ENCODE peak calls at places on chromosomes 1 and 21, in four cellular contexts. One of them, this sample, is unnamed.

GRCh38 chr1:150076066-150076465 is 8.5 kb downstream of the VPS45 start:
- DNase-seq in spleen: no peak
- DNase-seq in H1: no peak
- DNase-seq in prostate gland: no peak
- DNase-seq in this sample: no peak

GRCh38 chr1:151711044-151711800 is 5.4 kb downstream of the CELF3 start:
- DNase-seq in prostate gland: no peak
- DNase-seq in H1: no peak
- DNase-seq in spleen: no peak
- DNase-seq in this sample: no peak

GRCh38 chr1:60894121-60894520 is 188.2 kb upstream of the NFIA start:
- DNase-seq in H1: no peak
- DNase-seq in prostate gland: no peak
- DNase-seq in spleen: no peak
- DNase-seq in this sample: no peak

GRCh38 chr1:2923351-2923750 is 97.9 kb upstream of the ACTRT2 start:
- DNase-seq in prostate gland: no peak
- DNase-seq in H1: no peak
- DNase-seq in spleen: no peak
- DNase-seq in this sample: no peak

GRCh38 chr1:68322837-68323687 is 90.7 kb upstream of the WLS start:
- DNase-seq in spleen: no peak
- DNase-seq in prostate gland: no peak
- DNase-seq in H1: no peak
- DNase-seq in this sample: no peak

GRCh38 chr1:21691739-21692138 is 22.6 kb upstream of the RAP1GAP start:
- DNase-seq in prostate gland: no peak
- DNase-seq in spleen: no peak
- DNase-seq in H1: no peak
- DNase-seq in this sample: no peak

GRCh38 chr1:17802164-17802563 is 47.0 kb downstream of the ACTL8 start:
- DNase-seq in H1: no peak
- DNase-seq in prostate gland: no peak
- DNase-seq in spleen: no peak
- DNase-seq in this sample: no peak

GRCh38 chr1:225250432-225250831 is 177.4 kb downstream of the LBR start:
- DNase-seq in prostate gland: no peak
- DNase-seq in H1: no peak
- DNase-seq in spleen: no peak
- DNase-seq in this sample: no peak

GRCh38 chr1:168234846-168235547 is 9.2 kb downstream of the SFT2D2 start:
- DNase-seq in H1: no peak
- DNase-seq in spleen: no peak
- DNase-seq in prostate gland: no peak
- DNase-seq in this sample: peak; percentile 33

GRCh38 chr1:45718289-45718688 is 30.3 kb downstream of the TMEM69 start:
- DNase-seq in prostate gland: no peak
- DNase-seq in spleen: no peak
- DNase-seq in H1: no peak
- DNase-seq in this sample: no peak

GRCh38 chr21:29350246-29350779 is 51.6 kb downstream of the BACH1 start:
- DNase-seq in prostate gland: no peak
- DNase-seq in H1: no peak
- DNase-seq in spleen: no peak
- DNase-seq in this sample: no peak

GRCh38 chr1:22600817-22601605 is 35.4 kb upstream of the C1QA start:
- DNase-seq in H1: no peak
- DNase-seq in spleen: no peak
- DNase-seq in prostate gland: no peak
- DNase-seq in this sample: no peak

GRCh38 chr1:60960846-60961542 is 121.4 kb upstream of the NFIA start:
- DNase-seq in H1: no peak
- DNase-seq in prostate gland: no peak
- DNase-seq in spleen: no peak
- DNase-seq in this sample: no peak

GRCh38 chr1:92695104-92695503 is 89.8 kb downstream of the EVI5 start:
- DNase-seq in prostate gland: no peak
- DNase-seq in H1: no peak
- DNase-seq in spleen: no peak
- DNase-seq in this sample: no peak

GRCh38 chr1:26297791-26298124 is 8.7 kb downstream of the UBXN11 start:
- DNase-seq in prostate gland: no peak
- DNase-seq in H1: no peak
- DNase-seq in spleen: no peak
- DNase-seq in this sample: no peak

GRCh38 chr1:31725777-31726535 is 22.1 kb upstream of the COL16A1 start:
- DNase-seq in H1: no peak
- DNase-seq in prostate gland: no peak
- DNase-seq in spleen: no peak
- DNase-seq in this sample: no peak

GRCh38 chr1:32874860-32875793 is 4.4 kb upstream of the FNDC5 start:
- DNase-seq in spleen: peak; percentile 41
- DNase-seq in H1: no peak
- DNase-seq in prostate gland: no peak
- DNase-seq in this sample: no peak

GRCh38 chr1:92408825-92409224 is 77.9 kb downstream of the GFI1 start:
- DNase-seq in H1: no peak
- DNase-seq in prostate gland: no peak
- DNase-seq in spleen: no peak
- DNase-seq in this sample: no peak

GRCh38 chr21:31714741-31715365 is 17.1 kb downstream of the SCAF4 start:
- DNase-seq in H1: no peak
- DNase-seq in prostate gland: no peak
- DNase-seq in spleen: no peak
- DNase-seq in this sample: no peak

GRCh38 chr1:237938553-237938952 is 47.8 kb upstream of the ZP4 start:
- DNase-seq in H1: peak; percentile 80
- DNase-seq in spleen: no peak
- DNase-seq in prostate gland: no peak
- DNase-seq in this sample: no peak

GRCh38 chr1:150889650-150890416 is 2.9 kb downstream of the CTXND2 start:
- DNase-seq in spleen: no peak
- DNase-seq in prostate gland: no peak
- DNase-seq in H1: no peak
- DNase-seq in this sample: no peak

GRCh38 chr1:205948000-205948399 is 4.7 kb upstream of the SLC26A9 start:
- DNase-seq in spleen: no peak
- DNase-seq in H1: no peak
- DNase-seq in prostate gland: no peak
- DNase-seq in this sample: no peak

GRCh38 chr1:11653616-11654570 is at the start of gene FBXO2:
- DNase-seq in H1: peak; percentile 57
- DNase-seq in spleen: peak; percentile 86
- DNase-seq in prostate gland: no peak
- DNase-seq in this sample: peak; percentile 65

GRCh38 chr1:3775498-3776230 is 3.1 kb downstream of the SMIM1 start:
- DNase-seq in prostate gland: no peak
- DNase-seq in H1: no peak
- DNase-seq in spleen: peak; percentile 86
- DNase-seq in this sample: peak; percentile 85

GRCh38 chr1:206826409-206826808 is 39.0 kb upstream of the IL20 start:
- DNase-seq in H1: no peak
- DNase-seq in spleen: no peak
- DNase-seq in prostate gland: no peak
- DNase-seq in this sample: no peak

GRCh38 chr1:220817907-220818306 is 31.2 kb downstream of the MTARC1 start:
- DNase-seq in prostate gland: no peak
- DNase-seq in H1: no peak
- DNase-seq in spleen: no peak
- DNase-seq in this sample: no peak

GRCh38 chr1:186375152-186375928 is at the start of the genes ODR4 and TPR:
- DNase-seq in spleen: peak; percentile 99
- DNase-seq in prostate gland: peak; percentile 97
- DNase-seq in H1: peak; percentile 95
- DNase-seq in this sample: peak; percentile 67

GRCh38 chr1:110280804-110281203 is 58.4 kb upstream of the RBM15 start:
- DNase-seq in H1: no peak
- DNase-seq in spleen: no peak
- DNase-seq in prostate gland: no peak
- DNase-seq in this sample: no peak

GRCh38 chr1:90834354-90835171 is 117.5 kb upstream of the BARHL2 start:
- DNase-seq in H1: no peak
- DNase-seq in prostate gland: no peak
- DNase-seq in spleen: no peak
- DNase-seq in this sample: no peak

GRCh38 chr1:67429011-67429527 is 1.1 kb downstream of the SERBP1 start:
- DNase-seq in H1: no peak
- DNase-seq in prostate gland: peak; percentile 6
- DNase-seq in spleen: peak; percentile 74
- DNase-seq in this sample: peak; percentile 8

GRCh38 chr1:164838786-164839185 is 279.8 kb downstream of the PBX1 start:
- DNase-seq in prostate gland: no peak
- DNase-seq in spleen: no peak
- DNase-seq in H1: no peak
- DNase-seq in this sample: no peak

GRCh38 chr1:38003261-38004250 is 1.8 kb downstream of the FHL3 start:
- DNase-seq in prostate gland: no peak
- DNase-seq in spleen: no peak
- DNase-seq in H1: no peak
- DNase-seq in this sample: no peak

GRCh38 chr1:910881-911721 is 12.6 kb upstream of the SAMD11 start:
- DNase-seq in prostate gland: no peak
- DNase-seq in H1: no peak
- DNase-seq in spleen: peak; percentile 63
- DNase-seq in this sample: peak; percentile 7

GRCh38 chr1:196464545-196464944 is 143.7 kb downstream of the KCNT2 start:
- DNase-seq in prostate gland: no peak
- DNase-seq in spleen: no peak
- DNase-seq in H1: no peak
- DNase-seq in this sample: no peak

GRCh38 chr1:156020293-156021086 is at the start of gene SSR2:
- DNase-seq in spleen: peak; percentile 93
- DNase-seq in prostate gland: peak; percentile 88
- DNase-seq in H1: peak; percentile 84
- DNase-seq in this sample: peak; percentile 91

GRCh38 chr1:156021954-156022353 is 1.2 kb upstream of the SSR2 start:
- DNase-seq in H1: no peak
- DNase-seq in spleen: no peak
- DNase-seq in prostate gland: no peak
- DNase-seq in this sample: no peak

GRCh38 chr1:156019946-156020292 is 832 bp downstream of the SSR2 start:
- DNase-seq in spleen: no peak
- DNase-seq in prostate gland: no peak
- DNase-seq in H1: no peak
- DNase-seq in this sample: no peak

GRCh38 chr1:156025873-156026272 is 5.1 kb upstream of the SSR2 start:
- DNase-seq in spleen: no peak
- DNase-seq in prostate gland: no peak
- DNase-seq in H1: peak; percentile 73
- DNase-seq in this sample: peak; percentile 46

DNA sequence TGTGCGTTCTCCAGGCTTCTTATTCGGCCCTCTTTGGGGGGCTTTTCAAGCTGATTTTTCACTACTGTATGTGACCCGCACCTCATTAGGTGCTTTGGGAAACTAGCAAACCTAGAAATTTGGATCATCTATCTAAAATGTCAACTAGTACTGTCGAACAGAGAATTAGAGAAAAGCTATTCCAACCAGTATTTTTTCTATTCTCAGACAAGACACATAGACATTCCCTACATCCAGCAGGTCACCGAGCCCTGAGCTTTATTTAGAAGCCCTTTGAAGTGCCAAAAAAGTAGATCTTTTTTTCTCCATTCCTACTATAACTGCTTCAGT is 301 bp upstream of the SSR2 start:
- DNase-seq in H1: no peak
- DNase-seq in spleen: no peak
- DNase-seq in prostate gland: no peak
- DNase-seq in this sample: no peak
- TF ChIP-seq POLR2AphosphoS5 in H1: no peak
- TF ChIP-seq POLR2AphosphoS5 in spleen: no peak
- TF ChIP-seq POLR2AphosphoS5 in prostate gland: no peak
- TF ChIP-seq POLR2AphosphoS5 in this sample: no peak

DNA sequence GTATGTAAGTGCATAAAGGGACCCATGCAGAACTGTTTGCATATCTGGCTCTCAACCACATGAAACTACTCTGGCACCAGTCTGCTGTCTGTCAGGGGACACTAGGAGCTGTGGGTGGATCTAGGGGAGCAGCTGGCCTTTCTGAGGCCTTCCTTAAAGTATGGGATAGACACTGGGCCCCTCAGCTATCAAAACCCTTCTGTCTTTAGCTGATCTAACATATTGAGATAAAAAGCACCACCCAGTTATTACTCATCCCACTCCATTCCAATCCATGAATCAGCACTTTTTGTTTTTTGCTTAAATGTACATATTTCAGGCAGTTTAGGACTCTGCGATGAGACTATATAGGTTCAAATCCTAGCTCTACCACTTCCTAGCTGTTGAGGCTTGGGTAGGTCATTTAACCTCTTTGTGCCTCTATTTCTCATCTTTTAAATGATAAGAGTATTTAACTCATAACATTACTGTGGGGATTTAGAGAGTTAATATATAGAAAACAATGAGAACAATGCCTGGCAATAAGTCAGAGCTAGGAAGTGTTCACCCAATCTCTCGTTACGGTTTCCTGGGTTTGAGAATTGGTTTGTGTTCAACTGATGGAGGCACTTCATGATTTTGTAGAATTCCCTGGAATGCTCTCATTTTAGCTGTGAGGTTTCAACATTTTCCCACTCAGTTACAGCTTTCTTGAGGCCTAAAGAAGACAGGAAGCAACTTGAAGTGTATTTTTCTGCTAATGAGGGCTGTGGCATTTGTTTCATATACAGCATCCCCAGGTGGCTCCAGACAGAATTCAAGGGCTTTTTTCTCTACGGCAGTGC is 68.9 kb downstream of the LRIG2 start:
- DNase-seq in spleen: no peak
- DNase-seq in H1: no peak
- DNase-seq in prostate gland: no peak
- DNase-seq in this sample: no peak
- TF ChIP-seq POLR2A in spleen: no peak
- TF ChIP-seq POLR2A in H1: no peak
- TF ChIP-seq POLR2A in prostate gland: no peak
- TF ChIP-seq POLR2A in this sample: no peak

DNA sequence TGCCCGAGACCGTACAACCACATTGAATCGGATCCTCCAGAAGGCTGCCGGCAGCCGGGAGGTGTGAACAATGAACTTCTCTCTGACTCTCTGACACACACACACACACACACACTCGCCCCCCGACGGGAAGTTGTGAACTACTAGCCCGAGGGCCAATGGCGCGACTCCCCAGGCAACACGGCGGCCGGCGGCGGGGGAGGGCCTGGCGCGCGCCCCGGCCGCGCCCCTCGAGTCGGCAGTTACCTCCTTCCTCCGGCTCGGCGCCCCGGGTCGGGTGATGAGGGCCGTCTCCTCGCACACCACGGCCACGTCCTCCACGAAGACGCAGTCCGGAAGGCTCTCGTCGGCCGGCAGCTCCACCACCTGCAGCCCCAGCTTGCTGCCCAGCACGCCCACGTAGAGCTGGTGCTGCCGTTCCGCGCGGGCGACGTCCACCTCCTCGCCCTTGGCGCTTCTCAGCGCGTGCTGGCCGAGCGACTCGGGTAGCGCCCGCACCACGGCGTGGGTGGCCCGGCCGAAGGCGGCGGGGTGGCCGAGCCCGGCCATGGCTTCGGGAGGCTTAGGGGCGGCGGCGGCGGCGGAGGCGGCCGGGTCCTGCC is 361 bp downstream of the DDAH1 start:
- DNase-seq in H1: peak; percentile 83
- DNase-seq in spleen: peak; percentile 86
- DNase-seq in prostate gland: peak; percentile 29
- DNase-seq in this sample: peak; percentile 36
- TF ChIP-seq POLR2AphosphoS5 in H1: peak; percentile 41
- TF ChIP-seq POLR2AphosphoS5 in spleen: peak; percentile 69
- TF ChIP-seq POLR2AphosphoS5 in prostate gland: no peak
- TF ChIP-seq POLR2AphosphoS5 in this sample: no peak

GRCh38 chr1:74785944-74786343 is 53.0 kb downstream of the TYW3 start:
- DNase-seq in spleen: no peak
- DNase-seq in prostate gland: no peak
- DNase-seq in H1: no peak
- DNase-seq in this sample: no peak
- TF ChIP-seq POLR2A in spleen: no peak
- TF ChIP-seq POLR2A in prostate gland: no peak
- TF ChIP-seq POLR2A in H1: no peak
- TF ChIP-seq POLR2A in this sample: no peak